ENCODE peak calls at places on chromosomes 2 and 18, in seven cellular contexts. B is brain microvascular endothelial cell; G is activated effector memory CD4-positive, alpha-beta T cell treated with anti-CD3 and anti-CD28 coated beads, Interleukin-2, amount 50 U/mL, for 16 hours; Y is HEK293T; A is mammary epithelial cell; X is ovary; O is C1 segment of cervical spinal cord. V is an unnamed sample.

GRCh38 chr18:58080516-58080915 is 36.5 kb downstream of the NEDD4L start:
- DNase-seq in B (no peak), G (no peak), Y (no peak), A (no peak), X (no peak), O (no peak), V (no peak)

GRCh38 chr2:112812318-112813042 is 24.1 kb downstream of the IL1B start:
- DNase-seq in B (peak; percentile 98), G (no peak), Y (no peak), A (no peak), X (no peak), O (no peak), V (peak; percentile 81)

GRCh38 chr2:28152585-28153284 is 239.9 kb upstream of the FOSL2 start:
- DNase-seq in B (no peak), G (no peak), Y (no peak), A (peak; percentile 59), X (no peak), O (no peak), V (peak; percentile 14)

GRCh38 chr2:74142340-74142739 is 5.4 kb downstream of the BOLA3 start:
- DNase-seq in B (no peak), G (no peak), Y (peak; percentile 32), A (no peak), X (no peak), O (no peak), V (no peak)

GRCh38 chr2:20141056-20141762 is 83.7 kb downstream of the SDC1 start:
- DNase-seq in B (peak; percentile 86), G (no peak), Y (peak; percentile 27), A (peak; percentile 95), X (no peak), O (no peak), V (peak; percentile 88)

GRCh38 chr18:61998957-61999356 is 106.2 kb upstream of the RNF152 start:
- DNase-seq in B (peak; percentile 68), G (no peak), Y (no peak), A (peak; percentile 74), X (no peak), O (no peak), V (peak; percentile 88)

GRCh38 chr18:41075212-41075611 is 879.8 kb upstream of the PIK3C3 start:
- DNase-seq in B (peak; percentile 76), G (no peak), Y (no peak), A (peak; percentile 47), X (no peak), O (no peak), V (peak; percentile 58)

GRCh38 chr2:145813481-145813880 is 1293.6 kb upstream of the ZEB2 start:
- DNase-seq in B (no peak), G (no peak), Y (no peak), A (no peak), X (no peak), O (no peak), V (peak; percentile 53)

GRCh38 chr2:142425551-142425950 is 294.7 kb upstream of the LRP1B start:
- DNase-seq in B (no peak), G (no peak), Y (no peak), A (no peak), X (no peak), O (no peak), V (no peak)

GRCh38 chr2:121479882-121480522 is 50.7 kb upstream of the RNU4ATAC start:
- DNase-seq in B (no peak), G (no peak), Y (peak; percentile 37), A (peak; percentile 48), X (no peak), O (no peak), V (peak; percentile 23)

GRCh38 chr2:157741819-157742484 is 113.3 kb upstream of the ACVR1C start:
- DNase-seq in B (no peak), G (no peak), Y (no peak), A (no peak), X (no peak), O (no peak), V (no peak)

GRCh38 chr2:64626963-64627760 is 26.6 kb downstream of the SERTAD2 start:
- DNase-seq in B (no peak), G (no peak), Y (no peak), A (no peak), X (no peak), O (peak; percentile 61), V (no peak)

GRCh38 chr2:231170058-231170457 is 28.4 kb upstream of the ARMC9 start:
- DNase-seq in B (no peak), G (no peak), Y (no peak), A (no peak), X (no peak), O (no peak), V (no peak)

GRCh38 chr18:23231340-23232021 is 96.2 kb downstream of the CABLES1 start:
- DNase-seq in B (peak; percentile 98), G (peak; percentile 86), Y (no peak), A (peak; percentile 12), X (peak; percentile 29), O (no peak), V (peak; percentile 99)

GRCh38 chr2:217993055-217993645 is 9.6 kb downstream of the TNS1 start:
- DNase-seq in B (peak; percentile 53), G (no peak), Y (no peak), A (no peak), X (peak; percentile 6), O (no peak), V (peak; percentile 92)

GRCh38 chr2:29374823-29375222 is 259.6 kb downstream of the CLIP4 start:
- DNase-seq in B (no peak), G (no peak), Y (no peak), A (no peak), X (no peak), O (no peak), V (no peak)

GRCh38 chr2:86078801-86079545 is 26.7 kb downstream of the POLR1A start:
- DNase-seq in B (peak; percentile 40), G (no peak), Y (no peak), A (peak; percentile 16), X (no peak), O (peak; percentile 15), V (peak; percentile 80)

GRCh38 chr18:79791141-79791972 is 6.4 kb upstream of the KCNG2 start:
- DNase-seq in B (peak; percentile 98), G (peak; percentile 21), Y (no peak), A (peak; percentile 77), X (no peak), O (no peak), V (peak; percentile 100)

GRCh38 chr2:80489718-80490117 is 185.2 kb upstream of the LRRTM1 start:
- DNase-seq in B (peak; percentile 24), G (no peak), Y (no peak), A (peak; percentile 45), X (no peak), O (no peak), V (peak; percentile 60)

GRCh38 chr2:98897746-98898145 is 38.3 kb downstream of the CRACDL start:
- DNase-seq in B (no peak), G (no peak), Y (no peak), A (no peak), X (no peak), O (no peak), V (no peak)

GRCh38 chr2:27860111-27860510 is 30.1 kb downstream of the RBKS start:
- DNase-seq in B (peak; percentile 27), G (no peak), Y (no peak), A (peak; percentile 82), X (no peak), O (no peak), V (peak; percentile 84)

GRCh38 chr2:197324801-197325200 is 14.2 kb upstream of the ANKRD44 start:
- DNase-seq in B (no peak), G (no peak), Y (no peak), A (no peak), X (no peak), O (no peak), V (no peak)

GRCh38 chr2:186784930-186785329 is 64.0 kb downstream of the ZSWIM2 start:
- DNase-seq in B (no peak), G (no peak), Y (no peak), A (no peak), X (no peak), O (no peak), V (no peak)

GRCh38 chr2:237701859-237702370 is 74.5 kb downstream of the LRRFIP1 start:
- DNase-seq in B (no peak), G (no peak), Y (no peak), A (no peak), X (no peak), O (no peak), V (no peak)

GRCh38 chr2:31660165-31660564 is 79.4 kb upstream of the SRD5A2 start:
- DNase-seq in B (no peak), G (no peak), Y (no peak), A (peak; percentile 83), X (no peak), O (no peak), V (no peak)

GRCh38 chr2:62284980-62285379 is 89.1 kb downstream of the B3GNT2 start:
- DNase-seq in B (no peak), G (no peak), Y (no peak), A (no peak), X (no peak), O (no peak), V (no peak)

GRCh38 chr2:96157649-96158553 is 12.7 kb upstream of the DUSP2 start:
- DNase-seq in B (peak; percentile 37), G (peak; percentile 96), Y (no peak), A (no peak), X (no peak), O (no peak), V (no peak)

GRCh38 chr2:47274054-47274779 is 119.1 kb upstream of the STPG4 start:
- DNase-seq in B (peak; percentile 43), G (no peak), Y (no peak), A (no peak), X (no peak), O (peak; percentile 30), V (peak; percentile 69)

GRCh38 chr2:111659361-111660281 is 224.4 kb downstream of the ANAPC1 start:
- DNase-seq in B (peak; percentile 80), G (no peak), Y (no peak), A (peak; percentile 99), X (no peak), O (no peak), V (peak; percentile 86)

GRCh38 chr2:42903821-42904575 is 111.6 kb upstream of the HAAO start:
- DNase-seq in B (no peak), G (no peak), Y (no peak), A (no peak), X (no peak), O (no peak), V (no peak)

GRCh38 chr18:76806301-76806700 is 16.1 kb upstream of the ZNF236 start:
- DNase-seq in B (no peak), G (no peak), Y (no peak), A (peak; percentile 98), X (no peak), O (no peak), V (no peak)

GRCh38 chr2:3423492-3424170 is 44.1 kb downstream of the TRAPPC12 start:
- DNase-seq in B (peak; percentile 49), G (peak; percentile 91), Y (peak; percentile 80), A (peak; percentile 35), X (peak; percentile 74), O (peak; percentile 38), V (peak; percentile 65)